ENCODE peak calls at places on chromosomes 4 and X, in five cellular contexts. One of them, this sample, is unnamed.

GRCh38 chrX:150316564-150316963 is 46.6 kb upstream of the MAMLD1 start:
- DNase-seq in lower lobe of right lung: no peak
- DNase-seq in pancreas: no peak
- DNase-seq in fibroblast of lung: no peak
- DNase-seq in choroid plexus epithelial cell: no peak
- DNase-seq in this sample: no peak

GRCh38 chr4:17535906-17536305 is 20.9 kb downstream of the CLRN2 start:
- DNase-seq in lower lobe of right lung: no peak
- DNase-seq in pancreas: no peak
- DNase-seq in fibroblast of lung: no peak
- DNase-seq in choroid plexus epithelial cell: peak; percentile 14
- DNase-seq in this sample: no peak

GRCh38 chrX:103254921-103255455 is at the start of gene TCEAL8:
- DNase-seq in lower lobe of right lung: peak; percentile 89
- DNase-seq in pancreas: peak; percentile 73
- DNase-seq in fibroblast of lung: peak; percentile 77
- DNase-seq in choroid plexus epithelial cell: peak; percentile 84
- DNase-seq in this sample: peak; percentile 75

GRCh38 chr4:152083348-152083747 is 322.5 kb upstream of the GATB start:
- DNase-seq in lower lobe of right lung: no peak
- DNase-seq in pancreas: no peak
- DNase-seq in fibroblast of lung: no peak
- DNase-seq in choroid plexus epithelial cell: no peak
- DNase-seq in this sample: no peak

GRCh38 chrX:4570141-4570540 is 856.7 kb upstream of the PRKX start:
- DNase-seq in lower lobe of right lung: no peak
- DNase-seq in pancreas: no peak
- DNase-seq in fibroblast of lung: no peak
- DNase-seq in choroid plexus epithelial cell: no peak
- DNase-seq in this sample: peak; percentile 17

GRCh38 chr4:38704755-38705154 is 40.8 kb downstream of the KLF3 start:
- DNase-seq in lower lobe of right lung: no peak
- DNase-seq in pancreas: no peak
- DNase-seq in fibroblast of lung: no peak
- DNase-seq in choroid plexus epithelial cell: no peak
- DNase-seq in this sample: no peak

GRCh38 chr4:104971458-104971857 is 175.2 kb upstream of the TET2 start:
- DNase-seq in lower lobe of right lung: no peak
- DNase-seq in pancreas: no peak
- DNase-seq in fibroblast of lung: peak; percentile 5
- DNase-seq in choroid plexus epithelial cell: no peak
- DNase-seq in this sample: peak; percentile 97

GRCh38 chr4:3009422-3009821 is 46.1 kb downstream of the GRK4 start:
- DNase-seq in lower lobe of right lung: no peak
- DNase-seq in pancreas: no peak
- DNase-seq in fibroblast of lung: peak; percentile 26
- DNase-seq in choroid plexus epithelial cell: peak; percentile 28
- DNase-seq in this sample: peak; percentile 87

GRCh38 chr4:121736735-121737351 is 28.1 kb downstream of the SMIM43 start:
- DNase-seq in lower lobe of right lung: no peak
- DNase-seq in pancreas: no peak
- DNase-seq in fibroblast of lung: peak; percentile 76
- DNase-seq in choroid plexus epithelial cell: peak; percentile 82
- DNase-seq in this sample: peak; percentile 69

GRCh38 chr4:42464550-42465124 is 67.3 kb downstream of the SHISA3 start:
- DNase-seq in lower lobe of right lung: no peak
- DNase-seq in pancreas: no peak
- DNase-seq in fibroblast of lung: no peak
- DNase-seq in choroid plexus epithelial cell: no peak
- DNase-seq in this sample: no peak

GRCh38 chr4:82733636-82734035 is 65.0 kb downstream of the SCD5 start:
- DNase-seq in lower lobe of right lung: no peak
- DNase-seq in pancreas: no peak
- DNase-seq in fibroblast of lung: peak; percentile 72
- DNase-seq in choroid plexus epithelial cell: peak; percentile 77
- DNase-seq in this sample: peak; percentile 97

GRCh38 chr4:156261230-156261629 is 307.6 kb upstream of the CTSO start:
- DNase-seq in lower lobe of right lung: no peak
- DNase-seq in pancreas: no peak
- DNase-seq in fibroblast of lung: no peak
- DNase-seq in choroid plexus epithelial cell: no peak
- DNase-seq in this sample: peak; percentile 78

GRCh38 chr4:11904117-11904535 is 475.4 kb upstream of the HS3ST1 start:
- DNase-seq in lower lobe of right lung: peak; percentile 50
- DNase-seq in pancreas: no peak
- DNase-seq in fibroblast of lung: peak; percentile 35
- DNase-seq in choroid plexus epithelial cell: no peak
- DNase-seq in this sample: no peak

GRCh38 chrX:24202465-24203031 is 53.0 kb downstream of the ZFX start:
- DNase-seq in lower lobe of right lung: no peak
- DNase-seq in pancreas: no peak
- DNase-seq in fibroblast of lung: no peak
- DNase-seq in choroid plexus epithelial cell: no peak
- DNase-seq in this sample: no peak

GRCh38 chr4:71132486-71132885 is 139.0 kb downstream of the DCK start:
- DNase-seq in lower lobe of right lung: no peak
- DNase-seq in pancreas: no peak
- DNase-seq in fibroblast of lung: peak; percentile 34
- DNase-seq in choroid plexus epithelial cell: no peak
- DNase-seq in this sample: peak; percentile 25

GRCh38 chrX:2691543-2692220 is 587 bp downstream of the CD99 start:
- DNase-seq in lower lobe of right lung: peak; percentile 75
- DNase-seq in pancreas: peak; percentile 69
- DNase-seq in fibroblast of lung: peak; percentile 61
- DNase-seq in choroid plexus epithelial cell: peak; percentile 50
- DNase-seq in this sample: peak; percentile 46

GRCh38 chr4:8765631-8766590 is 105.7 kb downstream of the HMX1 start:
- DNase-seq in lower lobe of right lung: peak; percentile 28
- DNase-seq in pancreas: peak; percentile 44
- DNase-seq in fibroblast of lung: no peak
- DNase-seq in choroid plexus epithelial cell: no peak
- DNase-seq in this sample: no peak

GRCh38 chr4:20592666-20593065 is 107.6 kb upstream of the PACRGL start:
- DNase-seq in lower lobe of right lung: no peak
- DNase-seq in pancreas: no peak
- DNase-seq in fibroblast of lung: peak; percentile 56
- DNase-seq in choroid plexus epithelial cell: peak; percentile 50
- DNase-seq in this sample: peak; percentile 5

GRCh38 chr4:38753021-38753806 is 29.6 kb downstream of the TLR10 start:
- DNase-seq in lower lobe of right lung: peak; percentile 62
- DNase-seq in pancreas: no peak
- DNase-seq in fibroblast of lung: peak; percentile 99
- DNase-seq in choroid plexus epithelial cell: peak; percentile 99
- DNase-seq in this sample: peak; percentile 86

GRCh38 chr4:113627321-113627720 is 134.2 kb downstream of the CAMK2D start:
- DNase-seq in lower lobe of right lung: no peak
- DNase-seq in pancreas: no peak
- DNase-seq in fibroblast of lung: no peak
- DNase-seq in choroid plexus epithelial cell: no peak
- DNase-seq in this sample: no peak

GRCh38 chr4:62544428-62544827 is 1344.3 kb downstream of the ADGRL3 start:
- DNase-seq in lower lobe of right lung: no peak
- DNase-seq in pancreas: no peak
- DNase-seq in fibroblast of lung: no peak
- DNase-seq in choroid plexus epithelial cell: no peak
- DNase-seq in this sample: no peak

GRCh38 chrX:54248309-54248708 is 65.3 kb upstream of the FAM120C start:
- DNase-seq in lower lobe of right lung: no peak
- DNase-seq in pancreas: no peak
- DNase-seq in fibroblast of lung: peak; percentile 31
- DNase-seq in choroid plexus epithelial cell: peak; percentile 48
- DNase-seq in this sample: peak; percentile 60

GRCh38 chrX:108148524-108148923 is 56.9 kb downstream of the ATG4A start:
- DNase-seq in lower lobe of right lung: no peak
- DNase-seq in pancreas: no peak
- DNase-seq in fibroblast of lung: no peak
- DNase-seq in choroid plexus epithelial cell: no peak
- DNase-seq in this sample: no peak

GRCh38 chrX:14697453-14697852 is 168.1 kb downstream of the GLRA2 start:
- DNase-seq in lower lobe of right lung: no peak
- DNase-seq in pancreas: no peak
- DNase-seq in fibroblast of lung: peak; percentile 22
- DNase-seq in choroid plexus epithelial cell: peak; percentile 30
- DNase-seq in this sample: peak; percentile 30

GRCh38 chrX:1411331-1411730 is 19.4 kb upstream of the SLC25A6 start:
- DNase-seq in lower lobe of right lung: peak; percentile 32
- DNase-seq in pancreas: peak; percentile 35
- DNase-seq in fibroblast of lung: no peak
- DNase-seq in choroid plexus epithelial cell: no peak
- DNase-seq in this sample: no peak

GRCh38 chrX:112654871-112655270 is 24.9 kb downstream of the LHFPL1 start:
- DNase-seq in lower lobe of right lung: no peak
- DNase-seq in pancreas: no peak
- DNase-seq in fibroblast of lung: peak; percentile 20
- DNase-seq in choroid plexus epithelial cell: peak; percentile 50
- DNase-seq in this sample: no peak

DNA sequence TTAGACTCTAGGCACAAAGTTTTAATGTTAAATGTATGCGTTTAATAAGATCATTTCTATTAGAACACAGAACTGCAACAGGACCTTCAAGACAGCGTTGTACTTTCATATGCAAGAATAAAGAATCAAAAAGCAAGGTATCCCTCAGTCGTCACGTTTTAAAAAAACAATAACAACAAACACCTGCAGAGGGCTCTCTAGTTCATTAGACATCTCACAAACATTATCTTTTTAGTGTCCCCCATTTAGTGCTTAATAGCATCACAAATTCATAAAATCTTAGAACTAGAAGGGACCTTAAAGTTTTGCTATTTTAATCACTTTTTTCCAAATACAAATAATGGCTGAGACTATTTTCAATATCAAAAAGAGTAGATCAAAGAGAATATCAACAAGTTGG is 236.6 kb downstream of the DCHS2 start:
- DNase-seq in lower lobe of right lung: no peak
- DNase-seq in pancreas: no peak
- DNase-seq in fibroblast of lung: no peak
- DNase-seq in choroid plexus epithelial cell: no peak
- DNase-seq in this sample: no peak
- TF ChIP-seq CTCF in lower lobe of right lung: no peak
- TF ChIP-seq CTCF in pancreas: no peak
- TF ChIP-seq CTCF in fibroblast of lung: no peak
- TF ChIP-seq CTCF in choroid plexus epithelial cell: no peak
- TF ChIP-seq CTCF in this sample: no peak

GRCh38 chr4:14335872-14336271 is 666.4 kb upstream of the CPEB2 start:
- DNase-seq in lower lobe of right lung: no peak
- DNase-seq in pancreas: no peak
- DNase-seq in fibroblast of lung: no peak
- DNase-seq in choroid plexus epithelial cell: no peak
- DNase-seq in this sample: no peak
- TF ChIP-seq CTCF in lower lobe of right lung: no peak
- TF ChIP-seq CTCF in pancreas: no peak
- TF ChIP-seq CTCF in fibroblast of lung: no peak
- TF ChIP-seq CTCF in choroid plexus epithelial cell: no peak
- TF ChIP-seq CTCF in this sample: no peak

GRCh38 chrX:106177982-106178321 is 9.8 kb downstream of the PWWP3B start:
- DNase-seq in lower lobe of right lung: no peak
- DNase-seq in pancreas: no peak
- DNase-seq in fibroblast of lung: no peak
- DNase-seq in choroid plexus epithelial cell: no peak
- DNase-seq in this sample: no peak
- TF ChIP-seq CTCF in lower lobe of right lung: no peak
- TF ChIP-seq CTCF in pancreas: no peak
- TF ChIP-seq CTCF in fibroblast of lung: no peak
- TF ChIP-seq CTCF in choroid plexus epithelial cell: no peak
- TF ChIP-seq CTCF in this sample: no peak

DNA sequence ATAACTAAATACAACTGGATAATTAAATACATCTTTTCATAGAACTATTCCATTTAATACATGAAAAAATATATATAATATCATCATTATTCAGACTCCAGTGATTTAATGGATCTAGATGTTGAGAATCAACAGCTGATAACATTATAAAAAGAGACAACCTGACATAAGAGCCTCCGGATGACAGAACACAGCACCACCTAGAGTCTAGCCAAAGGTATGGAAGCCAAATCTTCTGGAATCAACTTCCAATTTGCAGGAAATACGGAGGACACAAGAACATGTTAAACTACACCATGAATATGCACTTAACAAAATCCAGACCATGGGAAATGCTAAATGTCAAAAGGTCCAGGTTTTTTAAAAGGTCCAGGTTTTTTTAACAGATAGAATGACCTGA is 55.0 kb downstream of the LRBA start:
- DNase-seq in lower lobe of right lung: no peak
- DNase-seq in pancreas: no peak
- DNase-seq in fibroblast of lung: peak; percentile 52
- DNase-seq in choroid plexus epithelial cell: peak; percentile 76
- DNase-seq in this sample: peak; percentile 68
- TF ChIP-seq CTCF in lower lobe of right lung: peak; percentile 48
- TF ChIP-seq CTCF in pancreas: no peak
- TF ChIP-seq CTCF in fibroblast of lung: peak; percentile 75
- TF ChIP-seq CTCF in choroid plexus epithelial cell: peak; percentile 85
- TF ChIP-seq CTCF in this sample: peak; percentile 76

DNA sequence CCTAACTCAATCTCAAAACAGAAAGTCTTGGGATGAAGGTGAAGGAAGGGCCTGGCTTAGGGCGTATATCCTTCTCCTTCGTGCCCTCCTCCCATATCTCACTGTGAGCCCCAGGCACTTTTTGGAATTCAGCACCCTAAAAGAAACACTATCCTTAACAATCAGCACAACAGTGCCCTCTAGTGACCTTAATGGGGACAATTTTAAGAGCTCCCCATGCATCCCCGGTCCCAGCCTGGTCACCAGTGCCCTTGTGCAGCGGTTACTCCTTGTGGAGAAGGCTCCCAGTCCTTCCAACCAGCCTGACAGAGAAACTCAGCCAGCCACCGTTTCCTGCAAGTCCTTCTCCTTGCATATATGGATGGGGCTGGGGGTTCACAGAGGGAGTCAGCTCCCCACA is 4.2 kb downstream of the PAK3 start:
- DNase-seq in lower lobe of right lung: no peak
- DNase-seq in pancreas: no peak
- DNase-seq in fibroblast of lung: peak; percentile 23
- DNase-seq in choroid plexus epithelial cell: peak; percentile 7
- DNase-seq in this sample: peak; percentile 54
- TF ChIP-seq CTCF in lower lobe of right lung: peak; percentile 30
- TF ChIP-seq CTCF in pancreas: peak; percentile 44
- TF ChIP-seq CTCF in fibroblast of lung: peak; percentile 31
- TF ChIP-seq CTCF in choroid plexus epithelial cell: peak; percentile 29
- TF ChIP-seq CTCF in this sample: peak; percentile 54